ENCODE peak calls at places on chromosomes 3 and 15, in four cellular contexts. J, C, U and S are unnamed samples. For H3K27me3, the result is how much of the 10 kb centered on the place peaks cover.

GRCh38 chr15:31303434-31304073 is 23.1 kb upstream of the KLF13 start:
- DNase-seq in C (no peak), U (peak), J (no peak), S (no peak)

GRCh38 chr3:147130461-147130860 is 275.9 kb downstream of the ZIC4 start:
- DNase-seq in J (no peak), C (no peak), U (no peak), S (no peak)

GRCh38 chr15:77747175-77748077 is 114.7 kb upstream of the LINGO1 start:
- DNase-seq in C (no peak), J (no peak), U (no peak), S (no peak)

GRCh38 chr3:69020424-69020823 is 6.9 kb upstream of the EOGT start:
- DNase-seq in C (no peak), U (no peak), J (no peak), S (no peak)

GRCh38 chr3:72058493-72059081 is 273.6 kb upstream of the PROK2 start:
- DNase-seq in U (no peak), C (no peak), J (no peak), S (no peak)

GRCh38 chr3:175914785-175915184 is 1055.7 kb downstream of the NAALADL2 start:
- DNase-seq in J (no peak), U (no peak), C (no peak), S (no peak)

GRCh38 chr3:159914421-159914820 is 74.2 kb upstream of the IL12A start:
- DNase-seq in U (no peak), C (no peak), J (no peak), S (no peak)

GRCh38 chr3:167876603-167877325 is 141.2 kb downstream of the SERPINI1 start:
- DNase-seq in C (peak), U (peak), J (no peak), S (peak)

GRCh38 chr3:40843208-40843624 is 318.5 kb downstream of the ZNF621 start:
- DNase-seq in C (no peak), J (no peak), U (no peak), S (no peak)

GRCh38 chr3:66492672-66493071 is 8.2 kb downstream of the LRIG1 start:
- DNase-seq in U (peak), J (peak), C (no peak), S (no peak)

GRCh38 chr3:51198476-51198875 is 186.6 kb upstream of the MANF start:
- DNase-seq in U (no peak), C (no peak), J (no peak), S (no peak)

GRCh38 chr3:102124301-102125158 is 275.2 kb downstream of the NFKBIZ start:
- DNase-seq in U (no peak), C (peak), J (no peak), S (no peak)

GRCh38 chr3:128735884-128736283 is 9.9 kb downstream of the RAB7A start:
- DNase-seq in J (no peak), U (no peak), C (no peak), S (no peak)

GRCh38 chr15:58048261-58048660 is 17.2 kb downstream of the ALDH1A2 start:
- DNase-seq in U (no peak), J (no peak), C (no peak), S (no peak)

GRCh38 chr15:28123408-28124023 is 24.4 kb upstream of the OCA2 start:
- DNase-seq in C (peak), J (peak), U (peak), S (peak)

GRCh38 chr15:77042955-77043920 is 27.7 kb downstream of the TSPAN3 start:
- DNase-seq in C (no peak), U (no peak), J (no peak), S (no peak)

GRCh38 chr3:42024578-42025387 is 62.9 kb upstream of the ULK4 start:
- DNase-seq in U (no peak), C (no peak), J (peak), S (no peak)

GRCh38 chr3:12328132-12328915 is 39.5 kb downstream of the PPARG start:
- DNase-seq in U (no peak), C (no peak), J (no peak), S (no peak)

GRCh38 chr15:87632364-87632763 is 624.2 kb downstream of the NTRK3 start:
- DNase-seq in U (no peak), C (no peak), J (no peak), S (no peak)

GRCh38 chr15:93460717-93461116 is 371.7 kb upstream of the RGMA start:
- DNase-seq in J (no peak), C (no peak), U (no peak), S (no peak)

GRCh38 chr15:60673918-60674558 is 195.1 kb upstream of the ICE2 start:
- DNase-seq in C (peak), J (peak), U (peak), S (peak)

GRCh38 chr3:52514576-52514975 is 19.1 kb downstream of the NT5DC2 start:
- DNase-seq in U (no peak), C (no peak), J (no peak), S (no peak)

GRCh38 chr3:52511509-52511908 is 16.4 kb downstream of the STAB1 start:
- DNase-seq in C (no peak), J (no peak), U (no peak), S (no peak)

GRCh38 chr3:52513281-52513680 is 18.1 kb downstream of the STAB1 start:
- DNase-seq in J (no peak), C (no peak), U (no peak), S (no peak)

GRCh38 chr3:52512105-52512504 is 17.0 kb downstream of the STAB1 start:
- DNase-seq in J (no peak), C (no peak), U (no peak), S (no peak)

DNA sequence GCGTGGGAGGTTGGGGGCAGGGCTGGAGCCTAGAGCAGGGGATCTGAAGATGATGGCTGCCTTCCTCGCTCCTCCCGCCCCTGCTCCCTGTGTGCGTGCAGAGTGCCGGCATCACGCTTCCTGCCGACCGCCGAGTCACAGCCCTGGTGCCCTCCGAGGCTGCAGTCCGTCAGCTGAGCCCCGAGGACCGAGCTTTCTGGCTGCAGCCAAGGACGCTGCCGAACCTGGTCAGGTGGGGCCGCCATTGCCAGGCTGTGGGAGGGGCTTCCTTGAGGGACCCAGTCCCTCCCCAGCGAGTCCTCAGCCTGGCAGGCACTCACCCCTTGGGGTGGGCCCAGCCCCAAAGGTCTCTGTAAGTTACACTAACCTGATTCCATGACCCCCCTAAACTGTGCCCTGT is 17.6 kb downstream of the STAB1 start:
- DNase-seq in U (no peak), J (no peak), C (no peak), S (no peak)
- H3K27me3 ChIP-seq in U (under half), J (under half), C (under half), S (under half)

GRCh38 chr15:40512440-40512839 is 41.7 kb downstream of the CHST14 start:
- DNase-seq in U (no peak), J (no peak), C (no peak), S (no peak)
- TF ChIP-seq CTCF in U (no peak), J (no peak), C (no peak), S (no peak)

DNA sequence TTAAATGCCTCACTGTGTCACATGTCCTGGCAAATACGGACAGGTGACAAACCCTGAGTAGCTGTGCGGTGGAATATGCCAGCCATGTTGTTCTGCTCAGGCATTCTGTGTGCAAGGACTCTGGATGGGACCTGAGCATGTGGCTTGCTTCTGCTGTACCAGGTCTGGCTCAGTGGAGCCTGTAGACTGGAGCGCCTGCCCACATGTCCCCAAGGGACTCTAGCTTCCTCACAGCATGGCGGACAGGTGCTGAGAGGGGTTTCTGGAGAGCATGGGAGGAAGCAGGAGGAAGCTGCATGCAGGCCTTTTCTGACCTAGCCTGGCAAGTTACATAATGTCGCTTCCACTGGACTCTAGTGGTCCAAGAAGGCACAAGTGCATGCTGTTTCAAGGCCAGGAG is 96.3 kb downstream of the PLXNA1 start:
- DNase-seq in J (no peak), C (no peak), U (no peak), S (no peak)
- H3K27me3 ChIP-seq in J (under half), C (under half), U (under half), S (under half)

GRCh38 chr15:65945616-65946015 is 76.3 kb downstream of the RAB11A start:
- DNase-seq in U (no peak), J (no peak), C (no peak), S (no peak)
- TF ChIP-seq CTCF in U (no peak), J (no peak), C (peak), S (no peak)

GRCh38 chr15:83250766-83251165 is 33.7 kb downstream of the BNC1 start:
- DNase-seq in C (no peak), U (no peak), J (no peak), S (no peak)

GRCh38 chr15:83243634-83244033 is 36.0 kb upstream of the HDGFL3 start:
- DNase-seq in U (no peak), C (no peak), J (no peak), S (no peak)

GRCh38 chr15:83248151-83248851 is 36.2 kb downstream of the BNC1 start:
- DNase-seq in J (peak), C (peak), U (no peak), S (peak)

DNA sequence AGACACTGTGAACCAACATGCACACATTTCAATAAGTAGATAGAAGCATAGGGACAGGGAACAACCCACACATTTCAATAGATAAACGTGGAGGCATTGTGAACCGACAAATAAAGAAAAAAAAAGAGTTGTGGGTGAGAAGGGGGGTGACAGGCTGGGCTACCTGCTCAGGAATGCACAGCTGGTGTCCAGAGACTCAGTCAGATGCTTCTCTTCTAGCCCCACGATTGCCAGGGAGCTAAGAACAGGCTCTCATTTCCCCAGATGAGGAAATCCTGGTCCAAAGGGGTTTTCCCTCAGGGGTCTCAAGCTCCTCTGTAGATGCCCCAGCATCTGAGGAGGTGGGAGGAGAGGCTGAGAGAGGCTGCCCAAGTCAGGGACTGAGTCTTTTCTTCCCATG is 35.5 kb downstream of the BNC1 start:
- DNase-seq in J (no peak), C (no peak), U (no peak), S (no peak)
- H3K27me3 ChIP-seq in J (under half), C (under half), U (under half), S (under half)

GRCh38 chr3:45043715-45044299 is 17.7 kb downstream of the CLEC3B start:
- DNase-seq in U (no peak), J (no peak), C (peak), S (peak)
- TF ChIP-seq CTCF in U (no peak), J (no peak), C (peak), S (no peak)

GRCh38 chr3:15942936-15943335 is 145.2 kb upstream of the ANKRD28 start:
- DNase-seq in C (no peak), U (no peak), J (no peak), S (no peak)

GRCh38 chr3:15948403-15948802 is 150.6 kb upstream of the ANKRD28 start:
- DNase-seq in U (no peak), J (no peak), C (no peak), S (no peak)

GRCh38 chr3:15941958-15942357 is 144.2 kb upstream of the ANKRD28 start:
- DNase-seq in J (no peak), C (no peak), U (no peak), S (no peak)

DNA sequence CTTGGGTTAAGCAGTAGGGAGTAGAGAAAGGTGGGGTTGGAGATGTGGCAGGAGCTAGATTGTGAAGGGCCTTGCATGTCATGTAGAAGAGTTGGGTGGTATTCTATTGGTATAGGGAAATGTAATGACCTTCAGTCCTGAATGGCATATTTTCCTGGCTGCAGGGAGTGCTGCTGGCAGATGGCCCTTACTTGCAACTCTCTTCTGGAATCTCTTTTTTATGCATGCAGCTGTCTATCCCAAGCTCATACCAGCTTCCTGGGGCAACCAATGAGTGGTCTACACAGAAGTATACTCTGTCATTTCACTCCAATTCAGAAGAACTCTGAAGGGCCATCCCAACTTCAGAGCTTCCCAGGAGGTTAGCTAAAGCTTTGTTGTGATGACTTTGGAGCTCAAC is 144.7 kb upstream of the ANKRD28 start:
- DNase-seq in C (no peak), J (no peak), U (no peak), S (no peak)
- H3K27me3 ChIP-seq in C (under half), J (under half), U (under half), S (under half)

GRCh38 chr3:86990734-86991481 is at the start of gene VGLL3:
- DNase-seq in J (peak), C (peak), U (peak), S (peak)
- TF ChIP-seq CTCF in J (no peak), C (peak), U (peak), S (peak)

GRCh38 chr3:169026543-169027181 is 636.9 kb downstream of the MECOM start:
- DNase-seq in C (peak), J (peak), U (no peak), S (no peak)
- H3K27me3 ChIP-seq in C (under half), J (under half), U (under half), S (under half)